ENCODE peak calls at places on chromosomes 12 and 14, in ten cellular contexts. C, V, G, O, X, R, M, D, K and H are unnamed samples.

GRCh38 chr12:4117386-4118016 is 156.1 kb upstream of the CCND2 start:
- DNase-seq in C (no peak), V (no peak), G (no peak), O (no peak), X (no peak), R (no peak), M (no peak), D (no peak), K (no peak), H (no peak)

GRCh38 chr14:85853996-85854526 is 324.1 kb downstream of the FLRT2 start:
- DNase-seq in C (no peak), V (no peak), G (no peak), O (no peak), X (no peak), R (no peak), M (no peak), D (no peak), K (no peak), H (no peak)

GRCh38 chr12:48681416-48681737 is 661 bp downstream of the KANSL2 start:
- DNase-seq in C (no peak), V (no peak), G (no peak), O (no peak), X (no peak), R (no peak), M (no peak), D (no peak), K (no peak), H (no peak)

GRCh38 chr14:33512201-33512600 is 438.7 kb downstream of the EGLN3 start:
- DNase-seq in C (no peak), V (no peak), G (no peak), O (no peak), X (peak; percentile 74), R (no peak), M (no peak), D (peak; percentile 18), K (no peak), H (no peak)

GRCh38 chr14:103396463-103396862 is 11.2 kb downstream of the MARK3 start:
- DNase-seq in C (no peak), V (no peak), G (no peak), O (no peak), X (no peak), R (no peak), M (no peak), D (no peak), K (no peak), H (no peak)

GRCh38 chr14:100297320-100298300 is 8.6 kb downstream of the SLC25A29 start:
- DNase-seq in C (peak; percentile 78), V (no peak), G (no peak), O (peak; percentile 61), X (peak; percentile 90), R (no peak), M (no peak), D (no peak), K (peak; percentile 50), H (no peak)

GRCh38 chr12:50579757-50580267 is 75.0 kb downstream of the DIP2B start:
- DNase-seq in C (no peak), V (no peak), G (no peak), O (no peak), X (peak; percentile 45), R (no peak), M (no peak), D (peak; percentile 77), K (no peak), H (no peak)

GRCh38 chr12:14260011-14260993 is 105.2 kb upstream of the ATF7IP start:
- DNase-seq in C (peak; percentile 90), V (no peak), G (peak; percentile 86), O (no peak), X (peak; percentile 91), R (peak; percentile 83), M (no peak), D (peak; percentile 92), K (peak; percentile 78), H (no peak)

GRCh38 chr12:48881652-48882324 is 16.1 kb upstream of the RND1 start:
- DNase-seq in C (no peak), V (no peak), G (no peak), O (no peak), X (peak; percentile 45), R (no peak), M (no peak), D (no peak), K (no peak), H (no peak)

GRCh38 chr12:19801941-19802340 is 362.6 kb downstream of the AEBP2 start:
- DNase-seq in C (no peak), V (no peak), G (no peak), O (no peak), X (no peak), R (no peak), M (no peak), D (no peak), K (no peak), H (no peak)

GRCh38 chr12:54370218-54370730 is 6.0 kb upstream of the GPR84 start:
- DNase-seq in C (peak; percentile 85), V (no peak), G (no peak), O (no peak), X (peak; percentile 85), R (no peak), M (no peak), D (peak; percentile 78), K (peak; percentile 57), H (no peak)

GRCh38 chr14:24427537-24428508 is 1.6 kb downstream of the CBLN3 start:
- DNase-seq in C (no peak), V (no peak), G (no peak), O (no peak), X (no peak), R (no peak), M (no peak), D (no peak), K (no peak), H (no peak)